ENCODE peak calls at places on chromosomes 7 and 10, in eight cellular contexts. F is AG04450, X is OCI-LY7, S is AG10803, V is endodermal cell, W is colonic mucosa, B is tibial nerve, Q is SK-N-SH. K is an unnamed sample.

GRCh38 chr7:157684596-157685429 is 348.0 kb downstream of the DNAJB6 start:
- DNase-seq in W (no peak), Q (peak), X (no peak), V (peak), S (no peak), F (no peak), B (no peak), K (no peak)

GRCh38 chr7:130719550-130719949 is 14.5 kb downstream of the KLF14 start:
- DNase-seq in Q (no peak), X (no peak), W (no peak), S (no peak), V (no peak), F (no peak), B (no peak), K (no peak)

GRCh38 chr10:10256860-10257259 is 760.8 kb upstream of the CELF2 start:
- DNase-seq in X (no peak), B (no peak), S (no peak), Q (no peak), W (no peak), V (no peak), F (no peak), K (no peak)

GRCh38 chr10:92590623-92591549 is 2.0 kb upstream of the KIF11 start:
- DNase-seq in X (peak), B (peak), F (no peak), S (peak), V (peak), Q (peak), W (peak), K (peak)

GRCh38 chr10:22693371-22693784 is 21.0 kb downstream of the PIP4K2A start:
- DNase-seq in W (no peak), V (no peak), F (no peak), Q (no peak), X (no peak), B (no peak), S (peak), K (peak)

GRCh38 chr10:31320598-31321211 is 1.7 kb downstream of the ZEB1 start:
- DNase-seq in V (peak), S (peak), W (peak), X (peak), F (no peak), B (peak), Q (peak), K (peak)

GRCh38 chr10:8069108-8069507 is 14.6 kb downstream of the GATA3 start:
- DNase-seq in B (no peak), X (no peak), Q (no peak), V (no peak), F (no peak), W (no peak), S (no peak), K (no peak)

GRCh38 chr7:5187605-5188004 is 2.4 kb upstream of the WIPI2 start:
- DNase-seq in Q (no peak), S (no peak), F (no peak), V (no peak), W (no peak), B (no peak), X (no peak), K (no peak)

GRCh38 chr10:27660705-27661104 is 84.9 kb downstream of the MKX start:
- DNase-seq in B (no peak), V (no peak), W (no peak), S (peak), X (no peak), Q (no peak), F (no peak), K (no peak)

GRCh38 chr7:81956520-81956919 is 186.7 kb upstream of the HGF start:
- DNase-seq in Q (peak), W (no peak), F (peak), X (peak), V (peak), S (peak), B (peak), K (peak)

GRCh38 chr7:154684651-154685563 is 318.0 kb downstream of the PAXIP1 start:
- DNase-seq in V (no peak), X (no peak), B (no peak), S (no peak), Q (peak), W (peak), F (no peak), K (no peak)

GRCh38 chr10:34254596-34254995 is 560.5 kb downstream of the PARD3 start:
- DNase-seq in W (peak), X (no peak), S (peak), V (no peak), Q (peak), F (no peak), B (no peak), K (peak)

DNA sequence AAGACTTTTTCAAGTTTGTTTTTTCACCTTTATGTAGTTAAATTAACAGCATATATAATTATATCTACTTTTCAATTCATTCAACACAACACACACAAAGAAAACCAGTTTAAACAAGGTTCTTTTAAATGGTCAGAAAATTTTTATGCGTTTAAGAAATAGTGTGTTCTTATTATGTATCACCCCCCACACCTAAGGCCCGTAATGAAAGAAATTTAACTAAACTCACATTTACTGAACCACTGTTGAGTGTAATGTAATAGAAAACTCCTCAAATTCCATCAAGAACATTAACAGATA is 19.0 kb upstream of the ITGB8 start:
- DNase-seq in F (no peak), B (no peak), V (no peak), S (no peak), Q (no peak), W (no peak), X (no peak), K (no peak)
- TF ChIP-seq CTCF in F (no peak), B (no peak), V (peak), S (no peak), Q (no peak), W (no peak), X (peak), K (no peak)

GRCh38 chr10:62177111-62177510 is 91.5 kb downstream of the RTKN2 start:
- DNase-seq in W (no peak), B (no peak), S (no peak), F (no peak), Q (no peak), X (no peak), V (no peak), K (peak)
- H3K4me3 ChIP-seq in W (no peak), B (no peak), S (no peak), F (no peak), Q (no peak), X (no peak), V (no peak), K (no peak)

GRCh38 chr10:12194752-12195271 is 879 bp downstream of the NUDT5 start:
- DNase-seq in V (peak), B (peak), W (peak), F (no peak), S (peak), X (peak), Q (peak), K (peak)

GRCh38 chr10:12195281-12195602 is 449 bp downstream of the NUDT5 start:
- DNase-seq in B (no peak), S (no peak), W (no peak), F (no peak), Q (no peak), V (no peak), X (peak), K (no peak)

GRCh38 chr10:12196531-12197211 is 683 bp downstream of the CDC123 start:
- DNase-seq in B (no peak), F (no peak), S (no peak), V (no peak), W (no peak), X (no peak), Q (no peak), K (no peak)

GRCh38 chr10:12198156-12198555 is 2.2 kb downstream of the CDC123 start:
- DNase-seq in B (no peak), S (no peak), Q (no peak), X (peak), F (no peak), W (no peak), V (no peak), K (no peak)

DNA sequence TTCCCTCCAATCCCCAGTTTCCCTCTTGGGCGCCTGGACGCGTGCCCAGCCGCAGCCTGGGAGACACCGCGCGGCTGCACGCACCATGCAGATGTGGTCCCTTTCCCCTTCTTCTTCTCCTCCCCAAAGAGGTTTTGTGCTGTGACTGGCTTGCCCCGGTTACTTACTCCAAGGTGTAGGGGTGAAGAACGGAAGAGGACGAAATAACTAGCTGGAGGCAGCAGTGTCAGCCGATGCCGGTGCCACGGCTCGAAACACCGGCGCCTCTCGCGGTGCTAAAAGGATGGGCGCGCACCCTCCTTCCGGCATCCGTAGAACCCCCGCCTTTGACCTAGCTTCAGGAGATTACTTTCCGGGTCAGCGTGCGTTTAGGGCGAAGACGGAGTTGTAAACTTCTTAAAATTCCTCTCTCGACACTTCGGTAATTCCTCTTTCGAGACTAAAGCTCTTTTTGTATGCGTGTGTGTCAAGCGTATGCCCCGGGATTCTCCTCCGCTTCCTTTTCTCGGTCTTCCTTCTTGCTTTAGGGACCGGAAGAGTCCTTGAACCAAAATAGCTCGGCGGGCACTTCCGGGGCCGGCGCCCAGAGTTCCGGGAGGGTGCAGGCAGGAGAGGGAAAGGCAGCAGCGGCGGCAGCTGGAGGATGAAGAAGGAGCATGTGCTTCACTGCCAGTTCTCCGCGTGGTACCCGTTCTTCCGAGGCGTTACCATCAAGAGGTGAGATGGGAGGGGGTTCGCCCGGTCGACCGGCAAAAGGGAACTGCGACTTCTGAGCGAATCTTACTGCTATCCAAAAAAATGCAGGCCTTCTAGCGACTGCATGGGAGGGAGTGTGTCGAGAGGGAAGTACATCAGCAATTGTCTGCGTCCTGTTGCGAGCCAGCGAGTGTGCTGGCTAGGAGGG is at the start of the genes CDC123 and NUDT5:
- DNase-seq in W (peak), V (peak), B (peak), F (peak), S (peak), X (peak), Q (peak), K (peak)
- TF ChIP-seq CTCF in W (no peak), V (peak), B (no peak), F (no peak), S (no peak), X (no peak), Q (no peak), K (no peak)

DNA sequence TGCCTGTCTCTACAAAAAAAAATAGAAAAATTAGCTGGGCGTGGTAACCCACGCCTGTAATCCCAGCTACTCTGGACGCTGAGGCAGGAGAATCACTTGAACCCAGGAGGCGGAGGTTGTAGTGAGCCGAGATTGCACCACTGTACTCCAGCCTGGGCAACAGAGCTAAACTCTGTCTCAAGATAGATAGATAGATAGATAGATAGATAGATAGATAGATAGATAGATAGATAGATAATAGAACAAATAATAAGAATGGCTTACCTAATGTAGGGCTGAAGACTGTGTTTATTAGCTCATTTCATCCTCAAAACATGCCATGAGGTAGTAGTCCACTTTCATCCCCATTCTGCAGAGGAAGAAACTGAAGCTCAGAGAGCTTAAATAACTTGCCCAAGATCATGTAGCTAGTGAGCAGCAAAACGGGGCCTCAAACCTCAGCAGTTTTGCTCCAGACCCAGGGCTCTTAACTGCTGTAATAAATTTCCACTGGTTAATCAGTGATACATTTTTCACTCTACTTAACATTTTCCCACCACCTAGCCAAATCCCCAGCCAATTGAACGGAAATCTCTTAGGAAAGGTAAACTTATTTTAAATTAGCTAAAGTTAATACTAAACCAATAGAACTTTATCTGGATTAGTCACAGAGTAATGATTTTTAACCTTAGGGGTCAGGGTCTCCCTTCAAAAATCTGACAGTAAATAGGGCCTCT is 87.7 kb upstream of the KMT2E start:
- DNase-seq in X (no peak), V (no peak), F (no peak), S (no peak), B (no peak), W (no peak), Q (no peak), K (no peak)
- H3K4me3 ChIP-seq in X (no peak), V (no peak), F (no peak), S (no peak), B (no peak), W (no peak), Q (no peak), K (no peak)

DNA sequence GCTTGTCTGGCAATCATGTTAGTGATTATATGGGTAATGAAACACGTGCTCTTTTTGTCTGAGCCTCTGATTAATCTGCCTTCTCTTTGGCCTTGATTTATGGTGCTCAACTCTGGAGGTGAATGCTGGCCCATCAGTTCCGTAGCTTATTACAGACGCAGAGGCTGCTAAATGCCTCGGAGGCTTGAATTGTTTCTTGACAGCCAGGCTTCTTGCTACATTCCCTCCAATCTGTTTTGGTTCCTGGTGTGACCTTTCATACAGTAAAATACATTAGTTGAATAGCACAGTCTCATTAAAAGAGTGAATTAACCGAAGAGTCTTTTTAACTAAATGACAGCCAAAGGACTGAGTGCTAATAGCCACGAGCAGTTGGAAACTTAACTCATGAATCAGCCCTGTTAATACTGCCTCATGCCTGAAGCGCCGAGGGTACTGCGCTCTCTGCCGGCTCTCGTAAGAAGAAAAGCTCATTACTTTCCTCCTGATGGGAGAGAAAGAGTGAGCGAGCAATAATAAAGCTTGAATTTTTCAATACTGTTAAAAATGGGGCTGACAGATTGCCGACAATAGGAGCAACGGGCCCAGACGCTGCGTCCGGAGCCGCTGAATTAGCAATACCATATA is 236.4 kb upstream of the GPR26 start:
- DNase-seq in S (peak), B (no peak), W (no peak), Q (peak), V (peak), X (no peak), F (no peak), K (no peak)
- TF ChIP-seq CTCF in S (peak), B (no peak), W (no peak), Q (no peak), V (no peak), X (no peak), F (no peak), K (no peak)

GRCh38 chr10:49682879-49683278 is 3.4 kb downstream of the C10orf53 start:
- DNase-seq in V (no peak), B (no peak), S (no peak), F (no peak), Q (no peak), W (no peak), X (no peak), K (no peak)

GRCh38 chr10:49679480-49679893 is at the start of gene C10orf53:
- DNase-seq in F (no peak), B (no peak), W (peak), V (peak), X (no peak), S (peak), Q (peak), K (peak)

DNA sequence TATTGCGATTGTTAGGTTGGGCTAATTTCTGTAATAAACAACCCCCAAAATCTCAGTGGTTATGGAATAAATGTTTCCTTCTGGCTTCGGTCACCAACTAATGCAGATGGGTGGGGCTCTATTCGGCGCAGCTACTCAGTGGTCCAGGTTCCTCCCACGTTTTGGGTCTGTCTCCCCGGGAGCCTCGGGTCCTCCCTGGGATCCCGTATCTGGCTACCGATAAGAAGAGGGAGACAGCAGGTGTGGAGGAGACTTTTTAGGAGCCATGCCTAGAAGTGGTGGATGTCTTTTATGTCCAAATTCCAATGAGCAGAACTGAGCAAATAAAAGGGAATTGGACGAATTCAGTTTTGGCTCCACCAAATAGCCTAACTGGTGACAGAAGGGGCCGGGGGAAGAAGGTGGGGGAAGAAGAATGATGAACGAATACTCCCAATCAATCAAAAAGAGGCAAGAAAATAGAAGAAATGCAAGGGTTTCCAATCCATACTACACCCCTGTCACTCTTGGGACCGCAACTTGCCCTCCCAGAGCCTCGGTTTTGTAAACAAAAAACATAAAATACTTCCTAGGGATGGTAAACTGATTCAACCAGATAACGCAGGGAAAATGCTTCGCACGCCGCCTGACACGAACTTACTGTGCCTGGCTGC is 498 bp upstream of the C10orf53 start:
- DNase-seq in S (no peak), W (no peak), V (no peak), B (no peak), X (no peak), Q (peak), F (no peak), K (no peak)
- H3K4me3 ChIP-seq in S (no peak), W (no peak), V (peak), B (no peak), X (no peak), Q (peak), F (peak), K (peak)

GRCh38 chr7:94212160-94212559 is 182.5 kb upstream of the COL1A2 start:
- DNase-seq in X (no peak), F (no peak), V (peak), B (no peak), Q (no peak), S (no peak), W (no peak), K (no peak)
- TF ChIP-seq CTCF in X (no peak), F (no peak), V (no peak), B (no peak), Q (no peak), S (no peak), W (no peak), K (no peak)

GRCh38 chr7:117067322-117067721 is 114.0 kb downstream of the ST7 start:
- DNase-seq in V (no peak), X (no peak), S (no peak), W (no peak), F (no peak), Q (no peak), B (no peak), K (no peak)
- H3K4me3 ChIP-seq in V (no peak), X (no peak), S (no peak), W (no peak), F (no peak), Q (no peak), B (no peak), K (no peak)

K was measured in fibroblast of pulmonary artery.